ENCODE peak calls at places on chromosomes 7 and 10, in four cellular contexts. Y is fibroblast of lung; H is BE2C; M is CD4-positive, CD25-positive, alpha-beta regulatory T cell. R is an unnamed sample. For H3K9me3, the result is how much of the 10 kb centered on the place peaks cover.

GRCh38 chr7:98755138-98755898 is 114.5 kb downstream of the TMEM130 start:
- DNase-seq in Y (no peak), H (peak), M (no peak), R (no peak)

GRCh38 chr7:76125560-76125959 is 76.1 kb upstream of the SRRM3 start:
- DNase-seq in Y (no peak), M (no peak), H (no peak), R (no peak)

GRCh38 chr10:31618541-31619291 is 299.7 kb downstream of the ZEB1 start:
- DNase-seq in H (peak), M (no peak), Y (peak), R (no peak)

GRCh38 chr10:4733843-4734224 is 92.2 kb upstream of the AKR1E2 start:
- DNase-seq in M (no peak), H (no peak), Y (no peak), R (no peak)

GRCh38 chr7:29627631-29628030 is 64.0 kb downstream of the PRR15 start:
- DNase-seq in H (no peak), Y (no peak), M (no peak), R (no peak)

GRCh38 chr7:142391191-142391992 is 133.5 kb upstream of the PRSS58 start:
- DNase-seq in Y (no peak), M (no peak), H (peak), R (peak)

GRCh38 chr7:36153571-36154097 is 580 bp downstream of the EEPD1 start:
- DNase-seq in Y (no peak), H (no peak), M (peak), R (peak)

GRCh38 chr7:3955751-3956696 is 655.0 kb downstream of the SDK1 start:
- DNase-seq in H (no peak), M (no peak), Y (peak), R (no peak)

GRCh38 chr10:105413997-105414396 is 772.9 kb downstream of the SORCS3 start:
- DNase-seq in Y (no peak), M (no peak), H (no peak), R (no peak)

GRCh38 chr7:17408245-17408903 is 109.9 kb downstream of the AHR start:
- DNase-seq in M (no peak), H (no peak), Y (peak), R (no peak)

GRCh38 chr10:5746197-5746596 is 61.6 kb downstream of the TASOR2 start:
- DNase-seq in H (no peak), M (no peak), Y (no peak), R (no peak)
- H3K9me3 ChIP-seq in H (under half), M (under half), Y (under half), R (under half)

GRCh38 chr7:159272739-159273138 is 128.1 kb upstream of the VIPR2 start:
- DNase-seq in H (peak), M (no peak), Y (no peak), R (no peak)
- H3K9me3 ChIP-seq in H (under half), M (under half), Y (under half), R (under half)

DNA sequence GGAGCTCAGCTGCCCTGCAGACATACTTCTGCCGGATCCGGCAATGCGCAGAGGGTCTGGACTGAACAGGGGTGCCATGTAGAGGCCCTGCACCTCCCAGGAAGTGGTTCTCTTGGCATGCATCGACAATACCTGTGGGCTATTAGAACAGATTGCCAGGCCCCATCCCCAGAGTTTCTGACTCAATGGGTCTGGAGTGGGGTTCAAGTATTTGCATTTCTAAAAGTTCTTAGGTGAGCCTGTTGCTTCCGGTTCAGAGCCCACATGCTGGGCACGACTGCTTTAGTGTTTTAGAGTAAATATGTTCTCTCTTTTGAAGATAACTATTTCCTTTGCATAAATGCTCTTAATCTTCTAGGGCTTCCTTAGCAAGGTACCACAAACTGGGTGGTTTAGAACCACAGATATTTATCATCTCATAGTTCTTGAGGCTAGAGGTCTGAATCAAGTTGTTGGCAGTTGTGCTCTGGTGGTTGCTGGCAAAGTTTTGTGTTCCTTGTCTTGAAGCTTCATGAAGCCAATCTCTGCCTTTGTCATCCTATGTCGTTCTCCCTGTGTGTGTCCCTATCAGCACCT is 435.5 kb downstream of the TCERG1L start:
- DNase-seq in H (no peak), Y (no peak), M (no peak), R (no peak)
- H3K9me3 ChIP-seq in H (under half), Y (under half), M (under half), R (under half)

GRCh38 chr7:64037095-64037494 is 8.1 kb upstream of the ZNF727 start:
- DNase-seq in H (no peak), M (no peak), Y (no peak), R (no peak)

GRCh38 chr7:64035388-64035787 is 9.8 kb upstream of the ZNF727 start:
- DNase-seq in M (no peak), H (no peak), Y (no peak), R (no peak)
- H3K9me3 ChIP-seq in M (half or more), H (under half), Y (under half), R (under half)

DNA sequence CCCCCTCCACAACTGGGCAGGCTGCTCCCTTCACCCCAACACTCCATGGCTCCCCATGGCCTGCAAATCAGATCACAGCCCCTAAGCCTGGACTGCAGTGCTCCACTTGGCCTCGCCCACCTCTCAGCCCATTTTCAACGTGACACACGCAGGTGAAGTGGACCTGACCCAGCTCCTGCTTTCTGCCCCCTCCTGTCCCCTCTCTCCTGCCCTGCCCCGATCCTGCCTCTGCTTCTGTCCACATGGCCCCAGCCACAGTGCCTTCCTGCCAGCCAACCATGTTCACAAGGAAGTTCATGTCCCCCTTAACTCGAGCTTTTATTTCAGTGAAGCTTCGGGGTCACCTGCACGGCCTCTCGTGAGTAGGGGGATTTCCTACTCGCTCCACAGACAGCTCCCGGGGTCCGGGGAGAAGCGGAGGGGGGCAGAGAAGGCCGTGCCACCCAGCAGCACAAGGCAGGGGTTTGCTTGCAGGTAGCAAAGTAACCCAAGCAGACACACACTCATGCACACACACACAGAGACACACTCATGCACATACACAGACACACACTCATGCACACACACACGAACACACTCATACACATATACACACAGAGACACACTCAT is 537.5 kb downstream of the DNAJB6 start:
- DNase-seq in Y (no peak), H (no peak), M (no peak), R (no peak)
- H3K9me3 ChIP-seq in Y (under half), H (under half), M (under half), R (under half)

DNA sequence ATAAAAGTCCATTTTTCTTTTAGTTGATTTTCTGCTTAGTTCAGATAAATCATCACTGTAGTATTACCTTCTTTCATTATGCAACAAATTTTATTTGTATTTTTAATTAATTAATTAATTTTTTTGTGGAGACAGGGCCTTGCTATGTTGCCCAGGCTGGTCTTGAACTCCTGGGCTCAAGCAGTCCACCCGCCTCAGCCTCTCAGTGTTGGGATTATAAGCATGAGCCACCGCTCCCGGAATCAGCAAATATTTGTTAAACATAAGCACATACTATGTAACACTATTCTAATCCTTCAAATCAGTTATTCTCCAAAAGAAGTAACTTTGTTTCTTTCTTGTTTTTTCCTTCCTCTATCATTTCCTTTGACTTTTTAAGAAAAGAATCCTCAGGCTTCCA is 584.8 kb upstream of the ANKRD30A start:
- DNase-seq in H (no peak), Y (no peak), M (no peak), R (no peak)
- H3K9me3 ChIP-seq in H (under half), Y (under half), M (under half), R (under half)